ENCODE peak calls at places on chromosomes 1 and 21, in seven cellular contexts. K is SK-N-SH, E is K562, A is HCT116, U is H1, B is HepG2, I is GM12878. Z is an unnamed sample.

GRCh38 chr1:150487763-150488115 is 520 bp downstream of the TARS2 start:
- DNase-seq in K (no peak), E (no peak), A (no peak), U (no peak), B (no peak), I (no peak), Z (no peak)

GRCh38 chr1:225962440-225962975 is 21.5 kb upstream of the LEFTY2 start:
- DNase-seq in K (peak), E (peak), A (no peak), U (no peak), B (peak), I (no peak), Z (no peak)

GRCh38 chr21:19286901-19287300 is 883.3 kb upstream of the TMPRSS15 start:
- DNase-seq in K (no peak), E (no peak), A (no peak), U (no peak), B (no peak), I (no peak), Z (no peak)

GRCh38 chr1:208233546-208233945 is 10.6 kb downstream of the PLXNA2 start:
- DNase-seq in K (no peak), E (no peak), A (no peak), U (peak), B (peak), I (no peak), Z (no peak)

GRCh38 chr1:89844236-89844807 is 23.5 kb downstream of the LRRC8D start:
- DNase-seq in K (no peak), E (no peak), A (no peak), U (no peak), B (no peak), I (no peak), Z (no peak)

GRCh38 chr1:66278260-66279046 is 255.5 kb upstream of the SGIP1 start:
- DNase-seq in K (no peak), E (no peak), A (no peak), U (no peak), B (no peak), I (peak), Z (no peak)

GRCh38 chr1:84247425-84248220 is 53.9 kb upstream of the SAMD13 start:
- DNase-seq in K (no peak), E (peak), A (peak), U (no peak), B (no peak), I (no peak), Z (no peak)

GRCh38 chr1:118786454-118787155 is 201.5 kb downstream of the TBX15 start:
- DNase-seq in K (no peak), E (no peak), A (no peak), U (no peak), B (no peak), I (no peak), Z (no peak)

GRCh38 chr1:81410919-81411318 is 389.8 kb upstream of the ADGRL2 start:
- DNase-seq in K (no peak), E (no peak), A (no peak), U (no peak), B (no peak), I (no peak), Z (no peak)

GRCh38 chr1:237041795-237042466 is at the start of gene RYR2:
- DNase-seq in K (peak), E (no peak), A (no peak), U (peak), B (no peak), I (no peak), Z (no peak)

GRCh38 chr21:34592120-34592561 is 22.8 kb downstream of the RCAN1 start:
- DNase-seq in K (no peak), E (peak), A (no peak), U (no peak), B (no peak), I (no peak), Z (no peak)

GRCh38 chr1:53637726-53638640 is 101.0 kb downstream of the GLIS1 start:
- DNase-seq in K (no peak), E (no peak), A (no peak), U (no peak), B (no peak), I (no peak), Z (no peak)

GRCh38 chr1:209601809-209602657 is 18.5 kb downstream of the CAMK1G start:
- DNase-seq in K (peak), E (no peak), A (peak), U (no peak), B (peak), I (no peak), Z (peak)

GRCh38 chr1:12658531-12659453 is 14.9 kb downstream of the AADACL4 start:
- DNase-seq in K (peak), E (peak), A (peak), U (peak), B (peak), I (peak), Z (peak)

GRCh38 chr1:244741692-244742091 is 88.8 kb downstream of the DESI2 start:
- DNase-seq in K (no peak), E (no peak), A (no peak), U (no peak), B (no peak), I (no peak), Z (no peak)

GRCh38 chr1:8077120-8077573 is 51.0 kb upstream of the ERRFI1 start:
- DNase-seq in K (no peak), E (peak), A (peak), U (no peak), B (peak), I (no peak), Z (no peak)

GRCh38 chr1:115429884-115430283 is 91.8 kb upstream of the NGF start:
- DNase-seq in K (no peak), E (no peak), A (no peak), U (no peak), B (no peak), I (no peak), Z (no peak)

GRCh38 chr21:32463889-32464300 is 51.4 kb downstream of the EVA1C start:
- DNase-seq in K (no peak), E (no peak), A (peak), U (no peak), B (peak), I (no peak), Z (no peak)

GRCh38 chr1:112674440-112674985 is at the start of gene MOV10:
- DNase-seq in K (peak), E (peak), A (peak), U (peak), B (peak), I (peak), Z (peak)

GRCh38 chr1:235018720-235019444 is 109.8 kb downstream of the TOMM20 start:
- DNase-seq in K (no peak), E (no peak), A (no peak), U (no peak), B (no peak), I (no peak), Z (no peak)

GRCh38 chr1:114078116-114078515 is 75.6 kb downstream of the SYT6 start:
- DNase-seq in K (no peak), E (peak), A (no peak), U (no peak), B (no peak), I (no peak), Z (no peak)

GRCh38 chr1:56424744-56425493 is 154.4 kb downstream of the PLPP3 start:
- DNase-seq in K (no peak), E (no peak), A (peak), U (no peak), B (peak), I (no peak), Z (no peak)

GRCh38 chr1:199932462-199932861 is 95.0 kb upstream of the NR5A2 start:
- DNase-seq in K (no peak), E (no peak), A (no peak), U (no peak), B (no peak), I (no peak), Z (no peak)

GRCh38 chr1:193377472-193377871 is 191.1 kb upstream of the B3GALT2 start:
- DNase-seq in K (no peak), E (no peak), A (no peak), U (no peak), B (no peak), I (no peak), Z (no peak)

GRCh38 chr1:193019442-193020026 is 39.6 kb downstream of the UCHL5 start:
- DNase-seq in K (peak), E (peak), A (peak), U (no peak), B (peak), I (no peak), Z (peak)

GRCh38 chr1:92043621-92044020 is 13.8 kb downstream of the EPHX4 start:
- DNase-seq in K (no peak), E (no peak), A (no peak), U (no peak), B (no peak), I (no peak), Z (no peak)

GRCh38 chr1:42463906-42464305 is 820 bp downstream of the CCDC30 start:
- DNase-seq in K (no peak), E (no peak), A (no peak), U (no peak), B (no peak), I (no peak), Z (no peak)

GRCh38 chr21:32535616-32536015 is 49.7 kb downstream of the TCP10L start:
- DNase-seq in K (no peak), E (no peak), A (no peak), U (no peak), B (no peak), I (no peak), Z (no peak)

GRCh38 chr1:77977989-77978292 is 931 bp downstream of the FUBP1 start:
- DNase-seq in K (no peak), E (no peak), A (no peak), U (no peak), B (no peak), I (no peak), Z (no peak)

GRCh38 chr1:172148213-172148612 is 272.3 kb upstream of the C1orf105 start:
- DNase-seq in K (no peak), E (no peak), A (no peak), U (no peak), B (no peak), I (no peak), Z (no peak)

GRCh38 chr1:213570487-213570886 is 417.3 kb upstream of the PROX1 start:
- DNase-seq in K (no peak), E (no peak), A (peak), U (no peak), B (peak), I (no peak), Z (no peak)

GRCh38 chr1:230458509-230458908 is 32.4 kb upstream of the PGBD5 start:
- DNase-seq in K (no peak), E (no peak), A (no peak), U (no peak), B (no peak), I (no peak), Z (no peak)

GRCh38 chr1:164792410-164793004 is 233.5 kb downstream of the PBX1 start:
- DNase-seq in K (no peak), E (no peak), A (no peak), U (no peak), B (no peak), I (no peak), Z (no peak)

GRCh38 chr1:164796916-164797315 is 237.9 kb downstream of the PBX1 start:
- DNase-seq in K (no peak), E (no peak), A (no peak), U (no peak), B (no peak), I (no peak), Z (no peak)

GRCh38 chr1:164790081-164790480 is 231.1 kb downstream of the PBX1 start:
- DNase-seq in K (no peak), E (no peak), A (no peak), U (no peak), B (no peak), I (no peak), Z (no peak)

DNA sequence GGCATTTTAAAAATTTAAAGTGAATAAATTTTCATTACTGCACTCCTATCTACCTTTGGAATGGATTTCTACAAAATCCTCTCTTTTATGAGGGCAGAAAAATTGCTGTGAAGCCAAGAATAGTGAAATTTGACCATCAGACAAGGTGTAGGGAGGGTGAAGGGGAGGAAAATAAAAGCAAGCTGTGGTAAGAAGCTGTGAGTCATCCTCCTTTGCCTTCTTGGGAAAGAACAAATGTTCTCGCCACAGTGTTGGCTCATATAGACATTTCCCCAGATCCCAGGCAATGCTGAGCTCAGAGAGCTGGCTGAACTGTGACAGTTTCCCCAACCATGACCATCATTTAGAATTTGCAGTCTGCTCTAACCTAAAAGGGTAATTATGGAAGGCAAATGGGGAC is 235.3 kb downstream of the PBX1 start:
- DNase-seq in K (no peak), E (no peak), A (no peak), U (no peak), B (no peak), I (no peak), Z (no peak)
- TF ChIP-seq JUND in K (peak), E (no peak), A (peak), U (no peak), B (no peak), I (no peak), Z (no peak)

DNA sequence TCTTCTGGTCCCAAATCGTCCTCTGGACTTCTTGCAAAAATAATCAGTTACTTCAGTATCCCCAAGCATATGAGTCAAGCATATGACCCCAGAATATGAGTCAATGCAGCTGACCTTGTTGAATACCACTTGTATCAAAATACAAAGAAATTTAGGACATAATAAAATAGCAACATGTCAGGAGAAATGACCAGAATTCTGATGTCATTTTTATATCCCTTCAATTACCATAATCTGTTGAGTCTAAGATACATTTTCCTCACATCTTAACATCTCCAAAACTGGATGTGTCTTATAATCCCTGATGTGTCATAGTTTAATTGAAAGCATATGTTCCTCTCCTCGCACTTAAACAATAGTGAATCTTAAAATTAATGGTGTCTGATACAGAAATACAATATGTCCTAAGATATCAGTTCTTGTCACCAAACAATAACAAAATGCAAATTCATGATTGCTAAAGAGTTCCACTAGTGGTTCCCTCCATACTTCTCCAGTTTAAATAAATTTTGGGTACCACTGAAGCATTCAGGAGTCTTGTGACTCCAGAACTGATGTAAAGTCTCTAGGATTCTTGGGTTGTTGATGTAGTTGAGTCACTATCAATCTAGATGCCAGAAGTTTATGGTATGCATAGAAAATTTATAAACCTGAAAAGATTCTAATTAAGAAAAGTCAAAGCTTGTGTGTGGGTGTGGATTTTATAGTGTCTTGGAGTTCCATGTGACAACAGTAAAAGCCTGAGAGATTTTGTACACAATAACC is 41.8 kb downstream of the KIFAP3 start:
- DNase-seq in K (no peak), E (no peak), A (no peak), U (no peak), B (no peak), I (no peak), Z (no peak)
- TF ChIP-seq JUND in K (no peak), E (no peak), A (no peak), U (no peak), B (no peak), I (no peak), Z (no peak)

GRCh38 chr1:212500351-212500750 is 67.6 kb downstream of the NENF start:
- DNase-seq in K (no peak), E (no peak), A (no peak), U (no peak), B (no peak), I (no peak), Z (no peak)

GRCh38 chr1:212504171-212504803 is 71.6 kb downstream of the NENF start:
- DNase-seq in K (no peak), E (no peak), A (no peak), U (no peak), B (no peak), I (no peak), Z (no peak)

GRCh38 chr1:212506666-212507065 is 73.9 kb downstream of the NENF start:
- DNase-seq in K (no peak), E (no peak), A (no peak), U (no peak), B (no peak), I (no peak), Z (no peak)

GRCh38 chr1:212500986-212501385 is 68.3 kb downstream of the NENF start:
- DNase-seq in K (no peak), E (no peak), A (no peak), U (no peak), B (no peak), I (no peak), Z (no peak)

GRCh38 chr1:212503714-212504113 is 71.0 kb downstream of the NENF start:
- DNase-seq in K (no peak), E (peak), A (no peak), U (no peak), B (no peak), I (no peak), Z (no peak)
- TF ChIP-seq JUND in K (no peak), E (no peak), A (no peak), U (no peak), B (no peak), I (no peak), Z (no peak)

DNA sequence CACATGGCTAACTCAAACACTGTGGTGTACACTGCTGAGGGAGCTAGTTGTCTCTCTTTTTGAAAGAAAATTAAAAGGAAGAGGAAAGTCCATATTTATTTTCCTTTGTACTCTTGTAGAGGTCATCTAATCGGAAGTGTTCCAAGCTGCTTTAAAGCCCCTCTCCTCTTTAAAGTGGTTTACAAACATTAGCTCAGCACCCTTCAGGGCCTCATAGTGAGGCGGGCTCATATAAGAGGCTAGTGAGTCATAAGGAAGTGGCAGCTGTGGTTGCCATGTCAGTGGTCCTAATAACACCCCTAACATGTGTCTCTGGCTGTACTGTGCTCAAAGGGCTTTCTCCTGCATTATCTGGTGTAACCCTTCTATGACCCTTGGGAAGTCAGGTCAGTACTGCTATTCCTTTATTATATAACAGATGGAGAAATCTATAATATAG is 104.4 kb upstream of the SERBP1 start:
- DNase-seq in K (no peak), E (no peak), A (no peak), U (no peak), B (peak), I (no peak), Z (no peak)
- TF ChIP-seq JUND in K (no peak), E (peak), A (no peak), U (no peak), B (peak), I (no peak), Z (no peak)

DNA sequence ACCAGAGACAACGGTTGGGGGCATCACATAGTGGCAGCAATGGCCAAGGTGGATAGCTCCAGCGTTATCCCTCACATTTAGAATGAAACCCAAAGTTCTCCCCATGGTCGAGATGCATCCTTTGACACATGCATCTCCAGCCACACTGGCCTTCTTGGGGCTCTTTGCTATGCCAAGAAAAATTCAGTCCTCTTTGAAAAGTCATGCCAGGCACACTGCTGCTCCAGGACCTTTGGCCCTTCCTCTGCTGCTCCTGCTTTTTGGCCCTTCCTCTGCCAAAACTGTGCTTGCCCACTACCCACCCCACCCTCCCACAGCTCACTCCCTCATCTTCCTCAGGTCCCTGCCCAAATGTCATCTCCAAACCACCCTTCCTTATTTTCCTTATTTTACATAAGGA is 106.4 kb downstream of the C1orf94 start:
- DNase-seq in K (no peak), E (no peak), A (no peak), U (no peak), B (no peak), I (no peak), Z (no peak)
- TF ChIP-seq JUND in K (no peak), E (no peak), A (no peak), U (no peak), B (no peak), I (no peak), Z (no peak)

DNA sequence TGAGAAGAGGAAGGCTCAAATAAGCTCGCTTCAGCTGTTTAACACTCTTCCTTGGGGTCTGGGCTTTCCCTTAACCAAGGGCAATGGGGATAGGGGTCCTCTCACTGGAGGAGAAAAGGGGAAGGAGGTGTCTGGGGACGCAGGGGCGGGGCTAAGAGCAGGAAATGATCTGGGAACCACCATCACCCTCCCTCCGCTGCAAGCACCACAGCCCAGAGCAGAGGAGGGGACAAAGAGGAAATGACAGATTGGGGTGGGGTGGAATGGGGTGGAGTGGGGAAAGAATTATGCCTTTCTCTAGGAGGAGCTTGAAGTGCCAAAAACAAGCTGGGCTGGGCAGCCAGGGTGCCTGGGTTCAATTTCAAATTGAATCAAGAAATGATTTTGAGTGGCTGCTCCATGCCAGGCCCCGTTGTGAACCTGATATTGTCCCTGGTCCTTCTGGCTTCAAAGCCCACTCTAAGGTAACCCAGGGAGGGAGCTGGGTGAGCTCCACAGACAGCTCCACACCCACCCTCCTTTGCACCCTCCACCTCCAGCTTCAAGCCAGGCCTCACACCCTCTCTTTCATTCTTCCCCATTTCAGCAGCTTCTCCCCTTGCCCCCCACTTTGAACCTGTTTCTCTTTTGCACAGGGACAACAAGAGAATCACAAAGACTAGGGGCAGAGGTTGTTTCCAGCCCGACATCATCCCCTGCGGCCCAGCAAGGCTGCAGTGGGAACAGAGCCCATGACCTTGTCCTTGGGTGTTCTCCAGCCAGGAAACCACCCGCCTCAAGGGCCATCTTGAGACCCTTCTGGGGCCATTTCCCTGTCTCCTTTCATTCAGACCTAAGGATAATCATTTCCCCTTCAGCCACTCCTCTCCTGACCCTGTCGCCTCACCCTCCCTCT is 1.1 kb downstream of the ARHGAP30 start:
- DNase-seq in K (no peak), E (no peak), A (no peak), U (no peak), B (no peak), I (peak), Z (no peak)
- TF ChIP-seq JUND in K (no peak), E (no peak), A (no peak), U (no peak), B (no peak), I (no peak), Z (no peak)

GRCh38 chr1:207128336-207128921 is 24.4 kb downstream of the C4BPA start:
- DNase-seq in K (no peak), E (no peak), A (no peak), U (no peak), B (peak), I (no peak), Z (no peak)
- TF ChIP-seq JUND in K (no peak), E (no peak), A (no peak), U (no peak), B (no peak), I (no peak), Z (no peak)

GRCh38 chr1:16420719-16421118 is 16.5 kb downstream of the SPATA21 start:
- DNase-seq in K (no peak), E (no peak), A (no peak), U (no peak), B (no peak), I (peak), Z (no peak)
- TF ChIP-seq JUND in K (no peak), E (no peak), A (no peak), U (no peak), B (no peak), I (no peak), Z (no peak)